ENCODE peak calls at places on chromosomes 12 and 14, in eight cellular contexts. O, E, B, L, S, W, C and X are unnamed samples.

GRCh38 chr14:95018845-95019244 is 138.5 kb downstream of the DICER1 start:
- DNase-seq in W (no peak), L (no peak), B (no peak), O (no peak), E (no peak), C (no peak), S (no peak), X (no peak)

GRCh38 chr14:101114726-101115481 is 211.4 kb upstream of the RTL1 start:
- DNase-seq in W (no peak), E (no peak), L (no peak), C (no peak), B (no peak), O (no peak), S (no peak), X (no peak)

GRCh38 chr12:46891306-46891705 is 65.5 kb upstream of the SLC38A4 start:
- DNase-seq in O (no peak), W (peak), S (no peak), L (no peak), C (no peak), B (no peak), E (no peak), X (no peak)

GRCh38 chr12:76688627-76689026 is 75.3 kb upstream of the ZDHHC17 start:
- DNase-seq in S (no peak), C (no peak), B (no peak), E (no peak), O (no peak), L (no peak), W (no peak), X (no peak)

GRCh38 chr12:122227341-122227740 is 1.5 kb upstream of the DIABLO start:
- DNase-seq in C (no peak), L (no peak), O (no peak), S (no peak), W (no peak), E (no peak), B (no peak), X (no peak)

GRCh38 chr12:98440165-98440581 is 75.2 kb upstream of the TMPO start:
- DNase-seq in L (no peak), E (peak), W (peak), B (no peak), O (peak), S (no peak), C (peak), X (no peak)

GRCh38 chr14:104856157-104856868 is 8.8 kb upstream of the CEP170B start:
- DNase-seq in B (no peak), L (no peak), O (no peak), C (no peak), W (no peak), S (no peak), E (no peak), X (no peak)

GRCh38 chr14:70514168-70515069 is 20.4 kb downstream of the ADAM20 start:
- DNase-seq in S (no peak), W (no peak), E (no peak), B (no peak), C (no peak), O (no peak), L (no peak), X (no peak)

GRCh38 chr14:74502236-74503019 is 8.9 kb downstream of the ISCA2 start:
- DNase-seq in L (no peak), S (peak), W (no peak), E (no peak), O (peak), B (no peak), C (no peak), X (peak)

GRCh38 chr12:25497021-25497420 is 56.1 kb downstream of the LMNTD1 start:
- DNase-seq in C (no peak), S (no peak), O (no peak), E (no peak), B (no peak), W (no peak), L (no peak), X (no peak)

GRCh38 chr14:74475678-74476077 is 17.4 kb downstream of the NPC2 start:
- DNase-seq in S (no peak), O (no peak), C (no peak), B (no peak), E (no peak), W (peak), L (no peak), X (no peak)

GRCh38 chr12:80580254-80580653 is 127.2 kb upstream of the MYF6 start:
- DNase-seq in O (no peak), W (peak), L (no peak), S (no peak), B (no peak), E (no peak), C (no peak), X (no peak)

GRCh38 chr12:21984375-21984774 is 43.1 kb upstream of the ABCC9 start:
- DNase-seq in B (no peak), C (no peak), O (no peak), S (no peak), E (no peak), L (no peak), W (no peak), X (no peak)

GRCh38 chr14:71523630-71524320 is 408.5 kb upstream of the RGS6 start:
- DNase-seq in O (no peak), E (no peak), S (peak), B (no peak), W (no peak), C (no peak), L (no peak), X (no peak)

GRCh38 chr12:122123761-122124145 is 45.2 kb downstream of the MLXIP start:
- DNase-seq in C (no peak), L (no peak), O (no peak), B (no peak), S (no peak), W (no peak), E (no peak), X (no peak)

GRCh38 chr12:102059343-102059742 is 2.4 kb downstream of the WASHC3 start:
- DNase-seq in S (no peak), O (no peak), B (no peak), C (no peak), W (no peak), L (peak), E (no peak), X (no peak)

GRCh38 chr14:55212611-55213010 is 21.2 kb upstream of the DLGAP5 start:
- DNase-seq in O (no peak), S (no peak), E (no peak), L (no peak), C (no peak), W (no peak), B (no peak), X (no peak)

GRCh38 chr14:88604213-88604612 is 41.4 kb downstream of the ZC3H14 start:
- DNase-seq in L (no peak), W (no peak), O (no peak), B (no peak), S (no peak), C (no peak), E (no peak), X (no peak)

GRCh38 chr12:49440031-49440430 is 72.8 kb downstream of the SPATS2 start:
- DNase-seq in L (no peak), C (no peak), W (no peak), B (no peak), S (no peak), O (no peak), E (no peak), X (no peak)

GRCh38 chr14:50985816-50986396 is 41.6 kb upstream of the PYGL start:
- DNase-seq in W (no peak), C (no peak), S (no peak), B (no peak), O (peak), L (no peak), E (no peak), X (no peak)

GRCh38 chr12:34396006-34396860 is 373.9 kb downstream of the ALG10 start:
- DNase-seq in S (peak), C (peak), W (no peak), E (peak), L (no peak), B (no peak), O (no peak), X (no peak)

GRCh38 chr12:39441963-39442894 is 691 bp downstream of the KIF21A start:
- DNase-seq in S (peak), O (peak), C (no peak), W (peak), L (no peak), E (peak), B (peak), X (peak)

GRCh38 chr12:4284306-4284705 is 10.7 kb downstream of the CCND2 start:
- DNase-seq in L (no peak), W (no peak), O (no peak), B (no peak), E (no peak), S (no peak), C (no peak), X (no peak)

GRCh38 chr12:1833596-1834028 is 13.2 kb downstream of the LRTM2 start:
- DNase-seq in O (no peak), S (no peak), C (no peak), B (no peak), L (no peak), E (no peak), W (no peak), X (no peak)

GRCh38 chr14:53953002-53953827 is 3.4 kb downstream of the BMP4 start:
- DNase-seq in S (peak), E (peak), C (no peak), W (peak), B (no peak), L (no peak), O (peak), X (peak)

GRCh38 chr12:2574536-2574935 is 220.2 kb upstream of the FKBP4 start:
- DNase-seq in B (no peak), E (no peak), W (no peak), O (no peak), C (no peak), L (no peak), S (no peak), X (no peak)

GRCh38 chr12:47017901-47018479 is 61.4 kb upstream of the PCED1B start:
- DNase-seq in O (no peak), C (no peak), S (no peak), E (no peak), B (no peak), L (no peak), W (no peak), X (no peak)

GRCh38 chr12:28164644-28165313 is 25.5 kb upstream of the CCDC91 start:
- DNase-seq in S (no peak), W (no peak), E (no peak), B (no peak), O (no peak), C (no peak), L (no peak), X (no peak)

GRCh38 chr14:28926091-28926490 is 159.5 kb downstream of the FOXG1 start:
- DNase-seq in S (no peak), O (no peak), W (no peak), C (no peak), E (no peak), L (no peak), B (no peak), X (no peak)

GRCh38 chr12:68971404-68971803 is 38.4 kb upstream of the CPM start:
- DNase-seq in C (no peak), S (no peak), E (no peak), L (no peak), O (no peak), B (no peak), W (peak), X (no peak)

GRCh38 chr14:97976861-97977260 is 1179.7 kb downstream of the VRK1 start:
- DNase-seq in B (no peak), W (no peak), E (no peak), S (no peak), C (no peak), O (no peak), L (peak), X (no peak)

GRCh38 chr12:121005346-121005815 is 10.9 kb downstream of the C12orf43 start:
- DNase-seq in E (no peak), S (peak), L (peak), O (no peak), C (no peak), B (peak), W (peak), X (peak)

GRCh38 chr14:102362084-102362483 is 606 bp downstream of the CINP start:
- DNase-seq in O (peak), W (peak), B (peak), C (no peak), L (peak), E (no peak), S (peak), X (no peak)

GRCh38 chr12:124623344-124623885 is 56.0 kb upstream of the NCOR2 start:
- DNase-seq in W (no peak), C (no peak), S (no peak), B (no peak), L (no peak), E (no peak), O (no peak), X (no peak)

GRCh38 chr12:129997239-129997638 is 93.4 kb upstream of the TMEM132D start:
- DNase-seq in L (no peak), B (no peak), E (no peak), S (no peak), O (no peak), W (no peak), C (no peak), X (no peak)